ENCODE peak calls at places on chromosomes 5 and 9, in four cellular contexts. W is left colon, T is uterus, O is SK-MEL-5. R is an unnamed sample.

GRCh38 chr5:53874409-53874808 is 314.0 kb downstream of the NDUFS4 start:
- DNase-seq in T (no peak), O (no peak), W (no peak), R (no peak)

GRCh38 chr5:136028782-136029742 is at the start of gene TGFBI:
- DNase-seq in T (peak), O (no peak), W (peak), R (peak)

GRCh38 chr9:129347323-129348120 is 169.5 kb upstream of the IER5L start:
- DNase-seq in W (no peak), T (no peak), O (no peak), R (no peak)

GRCh38 chr9:91905958-91906585 is 44.0 kb downstream of the ROR2 start:
- DNase-seq in O (peak), T (no peak), W (peak), R (peak)

GRCh38 chr5:128800377-128800776 is 164.9 kb upstream of the SLC27A6 start:
- DNase-seq in T (no peak), W (no peak), O (no peak), R (no peak)

GRCh38 chr5:156120777-156121176 is 206.2 kb upstream of the SGCD start:
- DNase-seq in T (no peak), W (no peak), O (no peak), R (no peak)

GRCh38 chr9:114259800-114260523 is 62.9 kb upstream of the ORM1 start:
- DNase-seq in O (no peak), W (no peak), T (no peak), R (no peak)

GRCh38 chr5:125326114-125326513 is 579.7 kb upstream of the ZNF608 start:
- DNase-seq in W (peak), T (no peak), O (no peak), R (no peak)

GRCh38 chr9:20043035-20043434 is 254.2 kb upstream of the SLC24A2 start:
- DNase-seq in T (no peak), W (no peak), O (no peak), R (peak)

GRCh38 chr9:104177003-104177611 is 83.0 kb downstream of the SMC2 start:
- DNase-seq in T (no peak), W (no peak), O (peak), R (no peak)

GRCh38 chr9:132993511-132993939 is 15.0 kb downstream of the GFI1B start:
- DNase-seq in O (no peak), W (no peak), T (no peak), R (no peak)

GRCh38 chr9:31519011-31519410 is 865.4 kb upstream of the ACO1 start:
- DNase-seq in O (no peak), T (no peak), W (no peak), R (no peak)

R was measured in immature natural killer cell.